ENCODE peak calls at places on chromosomes 3 and 15, in six cellular contexts. L is kidney epithelial cell, X is uterus, W is H1, A is adipocyte, K is psoas muscle. T is an unnamed sample.

GRCh38 chr3:150588027-150588830 is 14.9 kb upstream of the SELENOT start:
- DNase-seq in L (no peak), X (no peak), W (no peak), A (no peak), K (peak; percentile 57), T (no peak)

GRCh38 chr3:45343947-45344346 is 44.4 kb upstream of the LARS2 start:
- DNase-seq in L (no peak), X (no peak), W (no peak), A (no peak), K (no peak), T (no peak)

GRCh38 chr3:94069242-94069813 is 6.5 kb downstream of the NSUN3 start:
- DNase-seq in L (no peak), X (no peak), W (no peak), A (peak; percentile 80), K (no peak), T (no peak)

GRCh38 chr15:50996641-50997040 is 88.2 kb downstream of the AP4E1 start:
- DNase-seq in L (no peak), X (no peak), W (no peak), A (peak; percentile 48), K (no peak), T (no peak)

GRCh38 chr3:172726370-172726769 is 15.5 kb upstream of the NCEH1 start:
- DNase-seq in L (no peak), X (no peak), W (no peak), A (peak; percentile 74), K (no peak), T (no peak)

GRCh38 chr3:50122071-50122470 is 33.1 kb upstream of the SEMA3F start:
- DNase-seq in L (no peak), X (no peak), W (no peak), A (no peak), K (no peak), T (no peak)

GRCh38 chr15:101063212-101063611 is 144.1 kb downstream of the LRRK1 start:
- DNase-seq in L (no peak), X (no peak), W (no peak), A (no peak), K (no peak), T (no peak)

GRCh38 chr3:48648188-48648850 is 13.1 kb upstream of the SLC26A6 start:
- DNase-seq in L (no peak), X (no peak), W (no peak), A (no peak), K (no peak), T (no peak)

GRCh38 chr3:9951126-9951525 is 1.1 kb downstream of the PRRT3 start:
- DNase-seq in L (no peak), X (no peak), W (no peak), A (no peak), K (no peak), T (no peak)

GRCh38 chr15:77070500-77071337 is at the start of gene TSPAN3:
- DNase-seq in L (peak; percentile 54), X (peak; percentile 89), W (peak; percentile 79), A (peak; percentile 97), K (peak; percentile 96), T (peak; percentile 83)

GRCh38 chr3:138271189-138271794 is 58.4 kb downstream of the NME9 start:
- DNase-seq in L (no peak), X (no peak), W (no peak), A (no peak), K (no peak), T (no peak)

GRCh38 chr15:85024509-85025336 is 43.1 kb downstream of the PDE8A start:
- DNase-seq in L (peak; percentile 53), X (no peak), W (no peak), A (no peak), K (no peak), T (no peak)

GRCh38 chr3:9388142-9388541 is 9.3 kb upstream of the SETD5 start:
- DNase-seq in L (no peak), X (no peak), W (no peak), A (no peak), K (no peak), T (no peak)

GRCh38 chr3:133563186-133563591 is 10.3 kb upstream of the CDV3 start:
- DNase-seq in L (no peak), X (no peak), W (no peak), A (peak; percentile 82), K (no peak), T (no peak)

GRCh38 chr3:48015451-48016182 is 599 bp downstream of the MAP4 start:
- DNase-seq in L (no peak), X (no peak), W (no peak), A (peak; percentile 62), K (no peak), T (no peak)

GRCh38 chr3:172447611-172448579 is at the start of gene GHSR:
- DNase-seq in L (no peak), X (no peak), W (no peak), A (no peak), K (no peak), T (no peak)

GRCh38 chr3:45441570-45442313 is 53.4 kb downstream of the LARS2 start:
- DNase-seq in L (no peak), X (no peak), W (no peak), A (no peak), K (no peak), T (no peak)

GRCh38 chr3:49747792-49748480 is 24.2 kb upstream of the GMPPB start:
- DNase-seq in L (peak; percentile 31), X (no peak), W (no peak), A (no peak), K (no peak), T (no peak)

GRCh38 chr3:15367059-15367458 is 34.7 kb upstream of the SH3BP5 start:
- DNase-seq in L (no peak), X (no peak), W (no peak), A (peak; percentile 59), K (no peak), T (no peak)

GRCh38 chr15:29128671-29129070 is 141.0 kb downstream of the NSMCE3 start:
- DNase-seq in L (no peak), X (no peak), W (no peak), A (no peak), K (peak; percentile 24), T (no peak)

GRCh38 chr3:109731639-109732473 is 394.5 kb upstream of the DPPA4 start:
- DNase-seq in L (peak; percentile 1), X (no peak), W (no peak), A (peak; percentile 86), K (no peak), T (peak; percentile 84)

GRCh38 chr3:170991664-170992063 is 34.9 kb downstream of the SLC2A2 start:
- DNase-seq in L (no peak), X (no peak), W (no peak), A (no peak), K (no peak), T (no peak)

GRCh38 chr15:79192462-79193036 is 90.0 kb upstream of the ANKRD34C start:
- DNase-seq in L (no peak), X (no peak), W (no peak), A (peak; percentile 18), K (no peak), T (no peak)

GRCh38 chr3:32556332-32556731 is 14.3 kb downstream of the DYNC1LI1 start:
- DNase-seq in L (no peak), X (no peak), W (no peak), A (no peak), K (no peak), T (no peak)

GRCh38 chr3:177473903-177474302 is 276.6 kb upstream of the TBL1XR1 start:
- DNase-seq in L (no peak), X (no peak), W (no peak), A (no peak), K (no peak), T (no peak)

GRCh38 chr15:80464952-80465645 is 60.9 kb downstream of the ARNT2 start:
- DNase-seq in L (no peak), X (no peak), W (no peak), A (peak; percentile 25), K (no peak), T (no peak)

GRCh38 chr3:133662256-133662773 is 574 bp upstream of the TOPBP1 start:
- DNase-seq in L (peak; percentile 2), X (no peak), W (no peak), A (peak; percentile 21), K (no peak), T (no peak)

GRCh38 chr3:114860526-114860925 is 286.6 kb downstream of the ZBTB20 start:
- DNase-seq in L (no peak), X (no peak), W (no peak), A (no peak), K (no peak), T (no peak)

GRCh38 chr3:64902991-64903390 is 215.2 kb upstream of the ADAMTS9 start:
- DNase-seq in L (no peak), X (peak; percentile 37), W (no peak), A (peak; percentile 74), K (no peak), T (peak; percentile 43)

GRCh38 chr3:32376098-32376497 is 15.6 kb upstream of the CMTM7 start:
- DNase-seq in L (no peak), X (no peak), W (no peak), A (peak; percentile 45), K (no peak), T (no peak)

GRCh38 chr3:4685673-4686345 is 192.7 kb downstream of the ITPR1 start:
- DNase-seq in L (no peak), X (no peak), W (no peak), A (no peak), K (no peak), T (no peak)
- H3K36me3 ChIP-seq in L (no peaks in the 10 kb centered on the region), X (no peaks in the 10 kb centered on the region), W (no peaks in the 10 kb centered on the region), A (peaks cover 35% of the 10 kb centered on the region), K (peaks cover 5% of the 10 kb centered on the region), T (peaks cover 8% of the 10 kb centered on the region)

DNA sequence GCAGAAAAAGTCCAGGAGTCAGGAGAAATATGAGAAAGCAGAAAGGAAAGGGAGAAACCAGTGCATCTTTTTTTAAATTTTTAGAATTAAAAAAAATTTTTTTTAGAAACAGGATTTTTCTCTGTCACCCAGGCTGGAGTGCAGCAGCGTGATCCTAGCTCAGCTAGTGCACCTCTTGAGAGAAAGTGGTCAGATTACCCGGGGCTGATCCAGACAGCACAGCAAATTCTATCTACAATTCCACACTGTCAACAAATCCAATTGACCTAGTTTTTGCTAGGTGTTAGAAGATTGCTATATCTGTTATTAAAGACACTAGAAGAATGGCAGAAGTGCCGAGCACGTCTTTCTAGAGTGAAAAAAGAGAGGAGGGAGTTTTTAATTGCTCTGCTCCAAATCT is 117.3 kb downstream of the RFTN1 start:
- DNase-seq in L (no peak), X (no peak), W (no peak), A (no peak), K (no peak), T (no peak)
- H3K36me3 ChIP-seq in L (no peaks in the 10 kb centered on the region), X (no peaks in the 10 kb centered on the region), W (no peaks in the 10 kb centered on the region), A (no peaks in the 10 kb centered on the region), K (no peaks in the 10 kb centered on the region), T (peaks cover 4% of the 10 kb centered on the region)

GRCh38 chr3:75303676-75304075 is 360.5 kb upstream of the FRG2C start:
- DNase-seq in L (no peak), X (no peak), W (no peak), A (no peak), K (no peak), T (no peak)

DNA sequence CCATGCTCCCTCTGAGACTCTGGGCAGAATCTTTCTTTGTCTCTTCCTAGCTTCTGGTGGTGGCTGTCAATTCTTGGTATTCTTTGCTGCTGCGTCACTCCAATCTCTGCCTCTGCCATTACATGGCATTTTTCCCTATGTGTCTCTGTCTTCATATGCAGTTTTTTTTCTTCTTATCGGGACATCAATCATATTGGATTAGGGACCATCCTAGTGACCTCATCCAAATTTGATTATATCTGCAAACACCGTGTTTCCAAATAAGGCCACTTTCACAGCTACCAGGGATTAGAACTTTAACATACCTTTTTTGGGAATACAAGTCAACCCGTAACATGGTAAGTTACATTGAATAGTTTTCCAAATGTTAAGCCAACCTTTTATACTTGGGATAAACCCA is 358.2 kb upstream of the FRG2C start:
- DNase-seq in L (no peak), X (no peak), W (no peak), A (no peak), K (no peak), T (no peak)
- H3K36me3 ChIP-seq in L (no peaks in the 10 kb centered on the region), X (no peaks in the 10 kb centered on the region), W (no peaks in the 10 kb centered on the region), A (no peaks in the 10 kb centered on the region), K (no peaks in the 10 kb centered on the region), T (no peaks in the 10 kb centered on the region)

GRCh38 chr15:70063992-70064379 is 33.7 kb downstream of the TLE3 start:
- DNase-seq in L (no peak), X (no peak), W (no peak), A (no peak), K (no peak), T (no peak)
- H3K36me3 ChIP-seq in L (peaks cover 6% of the 10 kb centered on the region), X (no peaks in the 10 kb centered on the region), W (peaks cover 36% of the 10 kb centered on the region), A (peaks cover 63% of the 10 kb centered on the region), K (peaks cover 3% of the 10 kb centered on the region), T (peaks cover 42% of the 10 kb centered on the region)

T was measured in tibial nerve.